ENCODE peak calls at places on chromosomes 3 and 15, in four cellular contexts. S is endodermal cell, P is neuronal stem cell, N is ovary. B is an unnamed sample. For H3K4me1, the result is how much of the 10 kb centered on the place peaks cover.

GRCh38 chr3:16868513-16868912 is 16.2 kb upstream of the PLCL2 start:
- DNase-seq in N (no peak), P (no peak), S (no peak), B (no peak)

GRCh38 chr3:128170866-128171516 is 17.7 kb downstream of the EEFSEC start:
- DNase-seq in N (peak), S (peak), P (peak), B (peak)

GRCh38 chr3:96266395-96267187 is 547.8 kb upstream of the EPHA6 start:
- DNase-seq in S (no peak), P (no peak), N (no peak), B (no peak)

GRCh38 chr15:72285927-72286516 is 13.7 kb upstream of the PARP6 start:
- DNase-seq in N (no peak), S (peak), P (no peak), B (peak)

GRCh38 chr15:38636597-38636996 is 72.0 kb upstream of the RASGRP1 start:
- DNase-seq in S (no peak), P (no peak), N (no peak), B (no peak)

GRCh38 chr3:39644176-39644575 is 165.2 kb upstream of the MYRIP start:
- DNase-seq in S (no peak), P (no peak), N (no peak), B (no peak)

GRCh38 chr15:45612790-45613415 is 21.9 kb upstream of the SQOR start:
- DNase-seq in S (peak), P (no peak), N (no peak), B (no peak)

GRCh38 chr3:165635791-165636681 is 201.2 kb downstream of the BCHE start:
- DNase-seq in S (no peak), P (no peak), N (no peak), B (no peak)

GRCh38 chr15:84934942-84935729 is 46.5 kb upstream of the PDE8A start:
- DNase-seq in N (no peak), S (peak), P (no peak), B (no peak)

GRCh38 chr15:68200016-68200861 is 4.9 kb downstream of the CALML4 start:
- DNase-seq in N (peak), P (no peak), S (peak), B (no peak)

GRCh38 chr3:191873741-191874140 is 412.8 kb downstream of the PYDC2 start:
- DNase-seq in N (no peak), P (no peak), S (no peak), B (no peak)

GRCh38 chr15:69117431-69117841 is 43.0 kb upstream of the GLCE start:
- DNase-seq in P (peak), N (no peak), S (peak), B (no peak)

GRCh38 chr15:40363611-40364010 is 5.6 kb downstream of the DISP2 start:
- DNase-seq in N (no peak), P (no peak), S (peak), B (no peak)

GRCh38 chr3:42056840-42057239 is 34.3 kb upstream of the TRAK1 start:
- DNase-seq in S (no peak), P (no peak), N (no peak), B (no peak)

DNA sequence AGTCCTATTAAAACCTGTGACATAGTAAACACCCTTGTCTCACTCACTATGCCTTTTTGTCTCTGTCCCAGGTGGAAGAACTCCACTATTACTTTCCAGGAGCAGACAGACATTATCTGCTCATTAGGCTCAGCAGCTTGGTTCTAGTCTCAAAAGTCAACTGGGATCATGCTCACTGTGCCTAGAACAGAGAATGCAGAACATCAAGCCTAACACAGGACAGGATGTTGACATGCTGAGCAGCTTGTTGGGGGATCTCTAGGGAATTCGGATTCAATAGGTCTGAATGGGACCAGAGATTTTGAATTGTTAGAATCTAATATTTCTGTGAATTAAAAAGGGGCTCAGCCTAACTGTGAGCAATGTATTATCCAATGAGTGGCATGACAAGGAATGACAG is 6.4 kb downstream of the MB21D2 start:
- DNase-seq in S (no peak), P (no peak), N (no peak), B (no peak)
- H3K4me1 ChIP-seq in S (under half), P (under half), N (under half), B (under half)

DNA sequence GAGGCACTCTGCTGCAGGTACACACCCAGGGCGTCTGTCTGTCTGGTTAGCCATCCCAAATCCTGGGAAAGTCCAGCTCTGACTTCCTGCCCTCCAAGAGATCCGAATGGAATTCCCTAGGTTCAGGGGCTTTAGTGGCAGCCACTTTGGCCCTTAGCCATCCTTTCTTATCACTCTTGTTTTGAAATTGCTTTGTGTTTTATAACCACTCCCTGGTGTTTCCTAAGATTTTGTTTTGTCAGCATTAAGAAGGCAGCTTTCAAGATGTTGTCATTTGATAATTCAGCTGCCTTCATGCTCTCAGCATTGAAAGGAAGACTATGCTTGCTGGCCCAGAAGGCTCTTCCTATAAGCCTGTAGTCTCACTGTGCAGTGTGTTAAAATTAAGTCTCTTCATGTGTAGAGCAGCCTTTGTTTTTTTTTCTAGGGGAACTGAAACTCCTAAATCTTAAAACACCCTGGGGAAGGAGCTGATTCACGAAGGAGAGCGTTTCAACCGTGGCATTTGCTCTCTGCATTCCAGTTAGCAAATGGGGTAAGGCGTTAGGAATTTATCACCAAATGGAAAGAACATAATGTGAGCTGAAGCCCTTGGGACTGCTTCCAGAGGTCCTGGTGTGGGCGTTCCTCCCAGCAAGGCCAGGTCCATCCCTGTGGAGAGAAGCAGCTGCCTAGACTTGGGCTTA is 14.2 kb upstream of the CLEC3B start:
- DNase-seq in S (no peak), N (peak), P (no peak), B (peak)
- H3K4me1 ChIP-seq in S (under half), N (under half), P (under half), B (under half)

DNA sequence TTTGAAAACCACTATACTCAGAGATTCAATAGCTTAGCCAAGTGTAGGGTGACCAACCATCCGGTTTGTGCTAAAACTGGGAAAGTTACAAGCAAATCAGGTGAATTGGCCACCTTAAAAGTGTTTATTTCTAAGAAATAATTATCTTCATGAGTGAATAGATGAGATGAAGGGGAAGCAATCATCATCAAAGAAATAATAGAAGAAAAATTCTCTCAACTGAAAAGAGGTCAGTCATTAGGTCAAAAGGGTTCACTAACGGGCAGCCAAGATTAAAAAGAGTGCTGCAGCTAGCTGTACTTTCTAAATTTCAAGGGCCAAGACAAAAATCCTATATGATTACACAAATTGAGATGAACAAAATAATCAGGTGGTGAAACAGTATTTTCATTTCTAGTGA is 34.9 kb upstream of the TSC22D2 start:
- DNase-seq in N (no peak), S (no peak), P (no peak), B (no peak)
- H3K4me1 ChIP-seq in N (under half), S (under half), P (under half), B (under half)

GRCh38 chr3:177514341-177515193 is 317.3 kb upstream of the TBL1XR1 start:
- DNase-seq in S (no peak), P (no peak), N (no peak), B (no peak)
- H3K4me1 ChIP-seq in S (under half), P (half or more), N (under half), B (under half)

DNA sequence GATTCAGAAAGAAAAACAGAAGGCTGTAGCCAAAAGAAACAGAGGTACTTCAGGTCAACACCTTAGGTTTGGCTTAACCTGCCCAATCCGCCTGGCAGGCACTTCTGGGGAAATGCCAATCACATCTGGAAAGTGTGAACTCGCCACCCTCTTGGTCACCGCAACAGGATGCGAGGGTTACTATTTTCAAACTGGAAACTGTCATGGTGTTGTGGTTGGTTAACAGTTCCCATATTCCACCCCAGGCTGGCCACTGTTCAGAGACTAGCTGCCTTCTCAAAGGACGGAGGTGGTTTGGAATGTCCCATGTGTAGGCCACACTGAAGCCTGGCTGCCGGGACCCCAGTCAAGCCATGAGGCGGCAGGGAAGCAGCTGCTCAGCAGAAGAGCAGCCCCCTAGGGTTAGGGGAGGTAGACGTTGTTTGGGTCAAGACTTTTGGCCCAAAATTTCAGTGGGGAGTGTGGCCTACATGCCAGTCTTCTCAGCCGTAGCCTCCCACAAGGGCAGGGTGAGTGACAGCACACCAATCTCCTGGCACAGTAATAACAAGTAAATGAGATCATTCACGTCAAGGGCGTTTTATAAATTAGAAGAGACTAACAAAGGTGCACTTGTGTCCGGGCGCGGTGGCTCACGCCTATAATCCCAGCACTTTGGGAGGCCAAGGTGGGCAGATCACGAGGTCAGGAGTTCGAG is 54.6 kb downstream of the UMPS start:
- DNase-seq in S (no peak), N (no peak), P (no peak), B (no peak)
- H3K4me1 ChIP-seq in S (under half), N (under half), P (under half), B (under half)

DNA sequence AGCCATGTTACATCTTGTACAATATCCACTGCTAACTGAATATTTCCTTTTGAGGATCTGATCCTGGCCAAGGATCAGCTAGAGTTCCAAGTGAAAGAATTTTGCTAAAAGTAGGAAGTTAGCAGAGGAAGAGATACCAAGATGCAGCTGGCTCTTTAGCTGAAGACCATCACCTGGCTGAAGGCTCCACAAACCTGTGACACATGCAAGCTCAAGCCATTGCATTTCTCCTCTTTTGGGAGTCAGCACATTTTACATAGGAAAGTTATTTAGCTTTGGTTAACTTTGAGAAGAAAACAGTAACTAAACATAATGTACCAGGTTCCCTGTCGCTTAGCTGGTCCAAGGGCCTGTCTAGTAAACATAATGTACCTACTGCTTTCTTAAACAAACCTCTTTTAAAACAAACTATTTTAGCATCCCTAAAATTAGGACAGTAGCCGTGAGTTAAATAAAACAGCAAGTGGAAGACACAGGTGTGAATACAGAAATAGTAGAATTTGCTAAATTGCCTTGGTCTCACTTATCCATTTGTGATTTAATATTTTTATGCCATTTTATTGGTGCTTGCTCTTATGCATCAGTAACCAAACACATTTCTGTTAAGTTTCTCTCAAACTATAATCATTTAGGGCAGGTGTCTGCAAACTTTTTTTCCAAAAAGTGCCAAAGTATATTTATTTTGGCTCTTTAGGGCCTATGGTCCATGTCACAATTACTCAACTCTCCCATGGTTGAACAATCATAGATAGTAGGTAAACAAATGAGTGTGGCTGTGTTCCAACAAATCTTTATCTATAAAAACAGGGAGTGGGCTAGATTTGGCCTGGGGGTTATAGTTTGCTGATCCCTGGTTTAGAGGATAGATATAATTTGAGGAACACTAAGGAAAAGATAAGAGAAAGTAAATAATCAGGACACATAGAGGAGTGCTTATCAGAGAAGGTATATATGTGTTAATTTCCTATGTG is 11.2 kb downstream of the GCSAM start:
- DNase-seq in S (no peak), N (no peak), P (no peak), B (peak)
- H3K4me1 ChIP-seq in S (under half), N (under half), P (under half), B (half or more)

GRCh38 chr15:93298901-93299300 is 209.9 kb upstream of the RGMA start:
- DNase-seq in S (no peak), P (no peak), N (no peak), B (no peak)
- H3K4me1 ChIP-seq in S (under half), P (under half), N (under half), B (under half)

B was measured in OCI-LY7.